ENCODE peak calls at places on chromosomes 2 and 18, in seven cellular contexts. X, K, V, O, J, F and G are unnamed samples.

GRCh38 chr2:152573168-152573567 is 144.1 kb downstream of the PRPF40A start:
- DNase-seq in X (peak), K (no peak), V (peak), O (no peak), J (peak), F (peak), G (peak)

GRCh38 chr2:65033178-65033577 is 23.0 kb upstream of the CEP68 start:
- DNase-seq in X (no peak), K (no peak), V (peak), O (no peak), J (no peak), F (no peak), G (no peak)

GRCh38 chr2:46045888-46046287 is 251.3 kb upstream of the EPAS1 start:
- DNase-seq in X (peak), K (no peak), V (no peak), O (no peak), J (no peak), F (no peak), G (no peak)

GRCh38 chr2:149686677-149687427 is 99.3 kb upstream of the MMADHC start:
- DNase-seq in X (no peak), K (no peak), V (no peak), O (no peak), J (no peak), F (no peak), G (no peak)

GRCh38 chr2:71927757-71928715 is 219.6 kb downstream of the CYP26B1 start:
- DNase-seq in X (no peak), K (no peak), V (no peak), O (no peak), J (no peak), F (no peak), G (peak)

GRCh38 chr2:238169708-238170251 is 11.0 kb downstream of the ERFE start:
- DNase-seq in X (peak), K (no peak), V (no peak), O (no peak), J (peak), F (no peak), G (no peak)

GRCh38 chr2:156908825-156909224 is 348.7 kb upstream of the GALNT5 start:
- DNase-seq in X (peak), K (no peak), V (no peak), O (no peak), J (no peak), F (no peak), G (no peak)

GRCh38 chr2:231487197-231487596 is 22.9 kb upstream of the NCL start:
- DNase-seq in X (no peak), K (no peak), V (no peak), O (no peak), J (no peak), F (no peak), G (no peak)

GRCh38 chr2:105143467-105144127 is 97.9 kb upstream of the GPR45 start:
- DNase-seq in X (peak), K (no peak), V (peak), O (peak), J (no peak), F (peak), G (peak)

GRCh38 chr2:221741496-221742211 is 169.6 kb upstream of the EPHA4 start:
- DNase-seq in X (no peak), K (no peak), V (no peak), O (no peak), J (no peak), F (no peak), G (no peak)

GRCh38 chr2:72423766-72424165 is 276.1 kb upstream of the CYP26B1 start:
- DNase-seq in X (no peak), K (no peak), V (no peak), O (no peak), J (no peak), F (no peak), G (no peak)

GRCh38 chr2:40160730-40161129 is 291.2 kb downstream of the SLC8A1 start:
- DNase-seq in X (no peak), K (no peak), V (no peak), O (no peak), J (no peak), F (no peak), G (no peak)

GRCh38 chr2:223203971-223204370 is 152.0 kb downstream of the KCNE4 start:
- DNase-seq in X (peak), K (no peak), V (no peak), O (no peak), J (no peak), F (no peak), G (no peak)

GRCh38 chr2:216648105-216648504 is 14.9 kb downstream of the IGFBP2 start:
- DNase-seq in X (peak), K (no peak), V (no peak), O (no peak), J (no peak), F (no peak), G (no peak)

GRCh38 chr18:12839057-12839525 is 44.9 kb downstream of the PTPN2 start:
- DNase-seq in X (peak), K (peak), V (peak), O (peak), J (no peak), F (no peak), G (peak)

GRCh38 chr2:3605013-3605961 is 10.4 kb downstream of the COLEC11 start:
- DNase-seq in X (peak), K (peak), V (peak), O (no peak), J (no peak), F (no peak), G (peak)

GRCh38 chr2:225117061-225117716 is 74.9 kb upstream of the DOCK10 start:
- DNase-seq in X (no peak), K (no peak), V (no peak), O (no peak), J (no peak), F (no peak), G (no peak)

GRCh38 chr2:226158229-226158628 is 641.4 kb downstream of the IRS1 start:
- DNase-seq in X (no peak), K (no peak), V (no peak), O (no peak), J (no peak), F (no peak), G (no peak)

GRCh38 chr2:135913726-135914365 is 37.6 kb upstream of the MCM6 start:
- DNase-seq in X (peak), K (peak), V (peak), O (peak), J (no peak), F (peak), G (peak)

GRCh38 chr2:68091439-68092034 is 28.7 kb upstream of the C1D start:
- DNase-seq in X (no peak), K (no peak), V (no peak), O (no peak), J (no peak), F (no peak), G (no peak)

GRCh38 chr2:30826916-30827315 is 19.7 kb upstream of the CAPN13 start:
- DNase-seq in X (no peak), K (no peak), V (no peak), O (no peak), J (no peak), F (no peak), G (no peak)

GRCh38 chr2:33498291-33498956 is 22.0 kb downstream of the RASGRP3 start:
- DNase-seq in X (no peak), K (no peak), V (no peak), O (no peak), J (no peak), F (no peak), G (no peak)

GRCh38 chr2:119550346-119550745 is 6.1 kb downstream of the CFAP221 start:
- DNase-seq in X (peak), K (peak), V (no peak), O (no peak), J (no peak), F (no peak), G (no peak)

GRCh38 chr2:196172976-196173375 is 1.6 kb upstream of the STK17B start:
- DNase-seq in X (no peak), K (no peak), V (no peak), O (no peak), J (no peak), F (no peak), G (no peak)